ENCODE peak calls at places on chromosomes 4 and X, in six cellular contexts. W is occipital lobe, T is kidney glomerular epithelial cell, S is GM12891, C is NCI-H69, G is NCI-H524. N is an unnamed sample.

GRCh38 chr4:16875487-16875886 is 23.0 kb downstream of the LDB2 start:
- DNase-seq in W (no peak), T (no peak), S (no peak), C (no peak), G (no peak), N (no peak)

GRCh38 chr4:56821394-56822263 is at the start of gene SPINK2:
- DNase-seq in W (no peak), T (no peak), S (peak; percentile 43), C (peak; percentile 68), G (peak; percentile 29), N (peak; percentile 10)

GRCh38 chrX:25534096-25534495 is 518.3 kb upstream of the ARX start:
- DNase-seq in W (no peak), T (peak; percentile 21), S (no peak), C (no peak), G (no peak), N (no peak)

GRCh38 chrX:34880656-34881055 is 61.9 kb upstream of the FAM47B start:
- DNase-seq in W (no peak), T (peak; percentile 78), S (no peak), C (no peak), G (no peak), N (no peak)

GRCh38 chr4:184481544-184481943 is 7.2 kb upstream of the IRF2 start:
- DNase-seq in W (no peak), T (no peak), S (no peak), C (no peak), G (no peak), N (no peak)

GRCh38 chr4:15912961-15913630 is 25.4 kb downstream of the FGFBP1 start:
- DNase-seq in W (no peak), T (peak; percentile 88), S (no peak), C (no peak), G (no peak), N (no peak)

GRCh38 chrX:38937400-38937799 is 136.1 kb downstream of the MID1IP1 start:
- DNase-seq in W (no peak), T (no peak), S (no peak), C (no peak), G (no peak), N (no peak)

GRCh38 chrX:11351375-11352295 is 58.4 kb downstream of the AMELX start:
- DNase-seq in W (no peak), T (peak; percentile 20), S (no peak), C (no peak), G (no peak), N (no peak)

GRCh38 chr4:101655005-101655404 is 135.5 kb upstream of the BANK1 start:
- DNase-seq in W (no peak), T (no peak), S (no peak), C (no peak), G (no peak), N (no peak)

GRCh38 chrX:100413231-100413630 is 3.2 kb upstream of the PCDH19 start:
- DNase-seq in W (peak; percentile 4), T (no peak), S (no peak), C (peak; percentile 73), G (peak; percentile 58), N (peak; percentile 39)

GRCh38 chr4:82780398-82781231 is 18.0 kb downstream of the SCD5 start:
- DNase-seq in W (no peak), T (peak; percentile 54), S (no peak), C (peak; percentile 97), G (peak; percentile 90), N (peak; percentile 80)

GRCh38 chr4:2135083-2135482 is 76.0 kb downstream of the NAT8L start:
- DNase-seq in W (no peak), T (no peak), S (no peak), C (peak; percentile 56), G (no peak), N (no peak)

GRCh38 chr4:159071178-159071968 is 31.5 kb upstream of the RAPGEF2 start:
- DNase-seq in W (no peak), T (peak; percentile 88), S (no peak), C (no peak), G (no peak), N (no peak)

GRCh38 chr4:7352486-7352885 is 82.2 kb downstream of the PSAPL1 start:
- DNase-seq in W (no peak), T (no peak), S (no peak), C (no peak), G (peak; percentile 39), N (no peak)

GRCh38 chr4:26319467-26320158 is 1.2 kb upstream of the RBPJ start:
- DNase-seq in W (peak; percentile 97), T (peak; percentile 99), S (peak; percentile 81), C (peak; percentile 99), G (peak; percentile 99), N (peak; percentile 96)

GRCh38 chrX:94058728-94059382 is 384.8 kb downstream of the FAM133A start:
- DNase-seq in W (no peak), T (peak; percentile 21), S (no peak), C (peak; percentile 66), G (peak; percentile 14), N (peak; percentile 31)

GRCh38 chr4:55903577-55903976 is 45.2 kb upstream of the CEP135 start:
- DNase-seq in W (no peak), T (no peak), S (no peak), C (no peak), G (no peak), N (no peak)

GRCh38 chr4:11529625-11530201 is 101.0 kb upstream of the HS3ST1 start:
- DNase-seq in W (no peak), T (peak; percentile 2), S (no peak), C (peak; percentile 92), G (no peak), N (no peak)

GRCh38 chr4:26372525-26373172 is 51.8 kb downstream of the RBPJ start:
- DNase-seq in W (no peak), T (no peak), S (no peak), C (peak; percentile 85), G (no peak), N (no peak)

GRCh38 chr4:39415678-39416283 is 9.1 kb downstream of the KLB start:
- DNase-seq in W (no peak), T (no peak), S (no peak), C (no peak), G (no peak), N (no peak)

GRCh38 chrX:131987252-131987651 is 35.9 kb upstream of the STK26 start:
- DNase-seq in W (no peak), T (no peak), S (no peak), C (no peak), G (no peak), N (no peak)

GRCh38 chr4:39045791-39046221 is 13.6 kb upstream of the TMEM156 start:
- DNase-seq in W (no peak), T (no peak), S (no peak), C (no peak), G (no peak), N (no peak)

GRCh38 chrX:14243823-14244222 is 214.1 kb upstream of the GEMIN8 start:
- DNase-seq in W (no peak), T (no peak), S (no peak), C (no peak), G (no peak), N (no peak)

GRCh38 chr4:41505161-41505653 is 32.8 kb upstream of the LIMCH1 start:
- DNase-seq in W (peak; percentile 9), T (peak; percentile 33), S (no peak), C (peak; percentile 3), G (peak; percentile 31), N (peak; percentile 46)

GRCh38 chrX:46554942-46555341 is 9.7 kb upstream of the ZNF674 start:
- DNase-seq in W (no peak), T (no peak), S (no peak), C (peak; percentile 6), G (no peak), N (no peak)

GRCh38 chr4:31442236-31442635 is 722.1 kb downstream of the PCDH7 start:
- DNase-seq in W (no peak), T (no peak), S (no peak), C (peak; percentile 43), G (no peak), N (no peak)